ENCODE peak calls at places on chromosomes 11 and 22, in five cellular contexts. U, Q, A, D and W are unnamed samples.

GRCh38 chr22:38835888-38836301 is 7.9 kb downstream of the NPTXR start:
- DNase-seq in U (no peak), D (peak), Q (no peak), A (no peak), W (no peak)

GRCh38 chr11:44014968-44015623 is 32.7 kb upstream of the ACCSL start:
- DNase-seq in U (peak), D (no peak), Q (no peak), A (no peak), W (no peak)

GRCh38 chr11:118052581-118053206 is 24.2 kb upstream of the TMPRSS4 start:
- DNase-seq in D (no peak), U (no peak), A (no peak), Q (no peak), W (no peak)

GRCh38 chr11:2711161-2711560 is 11.4 kb upstream of the KCNQ1OT1 start:
- DNase-seq in D (no peak), A (no peak), Q (no peak), U (no peak), W (peak)

GRCh38 chr22:40040927-40041326 is 46.2 kb downstream of the FAM83F start:
- DNase-seq in A (peak), D (no peak), Q (no peak), U (peak), W (no peak)

GRCh38 chr11:8354622-8355417 is 91.1 kb upstream of the LMO1 start:
- DNase-seq in A (no peak), Q (no peak), D (no peak), U (no peak), W (no peak)

GRCh38 chr11:42524534-42525227 is 787.1 kb upstream of the API5 start:
- DNase-seq in Q (peak), U (peak), D (peak), A (no peak), W (no peak)

GRCh38 chr11:77205467-77206263 is 77.6 kb downstream of the MYO7A start:
- DNase-seq in D (no peak), A (no peak), U (no peak), Q (no peak), W (no peak)

GRCh38 chr11:64556044-64556720 is 34.8 kb upstream of the SLC22A12 start:
- DNase-seq in D (no peak), Q (no peak), A (no peak), U (no peak), W (no peak)

GRCh38 chr22:23816552-23816976 is 22.2 kb downstream of the DERL3 start:
- DNase-seq in U (no peak), A (no peak), Q (no peak), D (no peak), W (no peak)

GRCh38 chr11:44305643-44306468 is 4.1 kb downstream of the ALX4 start:
- DNase-seq in A (no peak), Q (no peak), D (no peak), U (peak), W (no peak)

GRCh38 chr11:107457558-107458271 is at the start of gene CWF19L2:
- DNase-seq in U (peak), D (peak), A (peak), Q (peak), W (peak)

GRCh38 chr11:124644426-124645280 is 22.0 kb downstream of the TBRG1 start:
- DNase-seq in Q (no peak), U (peak), D (peak), A (peak), W (no peak)

GRCh38 chr11:9314291-9315077 is at the start of gene TMEM41B:
- DNase-seq in U (peak), D (peak), A (peak), Q (peak), W (peak)

GRCh38 chr11:115462004-115462541 is 42.1 kb downstream of the CADM1 start:
- DNase-seq in U (no peak), Q (no peak), D (no peak), A (no peak), W (no peak)

GRCh38 chr11:130599073-130599654 is 150.7 kb downstream of the ADAMTS15 start:
- DNase-seq in D (no peak), A (peak), Q (no peak), U (no peak), W (no peak)

GRCh38 chr11:6553634-6554033 is 49.8 kb downstream of the RRP8 start:
- DNase-seq in U (no peak), Q (no peak), D (no peak), A (no peak), W (no peak)

GRCh38 chr11:35116245-35116644 is 22.7 kb upstream of the CD44 start:
- DNase-seq in A (no peak), U (no peak), Q (no peak), D (no peak), W (no peak)

GRCh38 chr11:87726511-87726910 is 448.7 kb downstream of the RAB38 start:
- DNase-seq in U (no peak), Q (no peak), D (no peak), A (no peak), W (no peak)

GRCh38 chr11:105108247-105108646 is 31.3 kb downstream of the CARD18 start:
- DNase-seq in U (no peak), Q (no peak), D (no peak), A (no peak), W (no peak)

GRCh38 chr11:102157219-102157618 is 47.0 kb downstream of the YAP1 start:
- DNase-seq in D (peak), A (no peak), Q (no peak), U (peak), W (peak)

GRCh38 chr11:126146454-126147192 is 64.8 kb downstream of the RPUSD4 start:
- DNase-seq in Q (no peak), A (no peak), U (no peak), D (no peak), W (no peak)

GRCh38 chr22:31615940-31616314 is 46.1 kb downstream of the PISD start:
- DNase-seq in D (no peak), A (no peak), Q (no peak), U (no peak), W (no peak)

GRCh38 chr22:41563051-41563711 is 2.4 kb downstream of the CSDC2 start:
- DNase-seq in U (peak), A (no peak), Q (peak), D (no peak), W (no peak)

GRCh38 chr11:45450189-45450588 is 164.0 kb upstream of the SYT13 start:
- DNase-seq in Q (no peak), A (no peak), D (peak), U (peak), W (no peak)

GRCh38 chr22:22422629-22423112 is 85.9 kb downstream of the ZNF280B start:
- DNase-seq in U (peak), D (peak), Q (no peak), A (peak), W (peak)

GRCh38 chr11:113475160-113475761 is at the start of gene DRD2:
- DNase-seq in U (no peak), A (no peak), Q (no peak), D (no peak), W (no peak)

GRCh38 chr11:112780351-112781043 is 180.7 kb upstream of the NCAM1 start:
- DNase-seq in Q (no peak), A (no peak), U (no peak), D (peak), W (no peak)

GRCh38 chr11:662689-663274 is 25.7 kb downstream of the DRD4 start:
- DNase-seq in D (peak), A (peak), Q (no peak), U (peak), W (peak)

GRCh38 chr11:12914401-12914912 is 94.7 kb upstream of the RASSF10 start:
- DNase-seq in A (peak), U (no peak), Q (no peak), D (peak), W (peak)

GRCh38 chr11:121328213-121328966 is 35.8 kb downstream of the SC5D start:
- DNase-seq in D (no peak), Q (no peak), U (no peak), A (no peak), W (no peak)

GRCh38 chr22:47872761-47873535 is 1110.5 kb downstream of the TBC1D22A start:
- DNase-seq in A (no peak), U (no peak), Q (no peak), D (no peak), W (no peak)

GRCh38 chr11:44574620-44575287 is 9.3 kb downstream of the CD82 start:
- DNase-seq in Q (peak), A (no peak), U (peak), D (peak), W (no peak)

GRCh38 chr22:28600546-28601143 is 79.0 kb downstream of the TTC28 start:
- DNase-seq in A (no peak), Q (no peak), U (peak), D (peak), W (peak)

GRCh38 chr11:72668645-72669347 is 5.4 kb downstream of the PDE2A start:
- DNase-seq in D (no peak), A (no peak), U (no peak), Q (no peak), W (no peak)

GRCh38 chr11:56706486-56706885 is 7.6 kb downstream of the OR9G1 start:
- DNase-seq in D (no peak), U (no peak), Q (no peak), A (no peak), W (no peak)

GRCh38 chr11:45654741-45655283 is 10.6 kb downstream of the CHST1 start:
- DNase-seq in D (no peak), A (no peak), Q (no peak), U (no peak), W (no peak)

GRCh38 chr11:118194835-118195627 is 18.6 kb upstream of the SCN2B start:
- DNase-seq in D (no peak), Q (peak), U (peak), A (peak), W (peak)

GRCh38 chr11:117738246-117738957 is 58.6 kb downstream of the DSCAML1 start:
- DNase-seq in Q (no peak), U (no peak), A (no peak), D (no peak), W (no peak)

GRCh38 chr11:86245369-86246292 is 1.1 kb downstream of the EED start:
- DNase-seq in Q (no peak), A (no peak), D (no peak), U (no peak), W (peak)

GRCh38 chr11:86244063-86244521 is 461 bp upstream of the EED start:
- DNase-seq in D (peak), Q (no peak), A (peak), U (peak), W (peak)

GRCh38 chr11:86241956-86242525 is 2.5 kb upstream of the EED start:
- DNase-seq in U (no peak), Q (no peak), D (no peak), A (no peak), W (no peak)

GRCh38 chr11:86244522-86245368 is at the start of gene EED:
- DNase-seq in Q (peak), U (peak), D (peak), A (peak), W (peak)

DNA sequence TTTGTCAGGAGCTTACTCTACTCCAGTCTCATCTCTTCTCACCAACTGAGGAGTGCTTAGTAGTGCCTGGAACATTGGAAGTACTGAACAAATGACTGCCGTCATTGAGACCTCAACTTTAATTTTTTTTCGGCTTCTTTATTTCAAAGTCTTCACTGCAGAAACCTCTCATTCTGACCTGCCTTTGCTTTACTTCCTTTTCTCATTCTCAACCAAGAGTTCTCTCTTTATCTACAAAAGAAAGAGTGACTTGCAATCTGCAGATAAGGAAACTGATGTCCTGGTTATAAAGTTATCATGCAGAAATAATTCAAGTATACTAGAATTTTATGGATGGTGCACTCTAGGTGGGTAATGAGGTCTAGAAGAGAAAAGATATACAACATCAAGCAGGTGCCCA is 1.2 kb upstream of the EED start:
- DNase-seq in A (no peak), D (no peak), U (no peak), Q (no peak), W (no peak)
- H3K4me3 ChIP-seq in A (no peak), D (no peak), U (no peak), Q (no peak), W (no peak)

DNA sequence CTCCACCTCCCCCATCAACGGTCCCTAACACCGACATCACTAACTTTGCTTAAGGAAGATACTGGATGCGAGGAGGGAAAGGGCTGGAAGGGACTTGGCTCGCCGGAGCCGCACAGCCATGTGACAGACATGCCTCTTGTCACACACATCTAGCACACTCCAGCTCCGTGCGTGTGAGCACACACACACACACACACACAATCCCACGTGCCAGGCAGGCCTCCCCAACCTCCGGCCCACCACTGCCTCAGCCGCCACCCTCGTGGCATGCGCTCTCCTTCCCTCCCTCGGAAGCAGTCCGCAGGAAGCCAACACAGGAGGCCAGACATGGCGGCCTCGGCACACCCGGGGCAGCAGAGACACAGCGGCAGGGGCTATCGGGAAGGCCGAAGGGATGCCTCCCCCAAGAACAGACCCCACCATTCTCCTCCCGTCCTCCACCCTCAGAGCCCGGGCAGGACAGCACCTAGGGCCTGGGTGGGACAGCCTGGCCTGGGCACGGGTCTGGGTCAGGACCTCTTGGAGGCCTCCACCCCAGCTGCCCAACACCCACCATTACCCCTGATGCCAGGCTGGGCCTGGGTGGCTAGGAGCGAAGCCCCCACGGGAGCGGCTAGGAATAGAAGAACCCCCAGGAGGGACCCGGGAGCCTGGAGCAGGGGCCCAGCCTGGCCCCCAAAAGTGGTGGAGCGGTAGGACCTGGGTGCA is 1.0 kb downstream of the MFNG start:
- DNase-seq in Q (no peak), U (no peak), D (no peak), A (no peak), W (no peak)
- H3K4me3 ChIP-seq in Q (no peak), U (no peak), D (no peak), A (peak), W (peak)

GRCh38 chr11:61295596-61295926 is 445 bp upstream of the VWCE start:
- DNase-seq in A (no peak), D (no peak), Q (no peak), U (no peak), W (no peak)
- H3K4me3 ChIP-seq in A (peak), D (no peak), Q (no peak), U (no peak), W (no peak)

DNA sequence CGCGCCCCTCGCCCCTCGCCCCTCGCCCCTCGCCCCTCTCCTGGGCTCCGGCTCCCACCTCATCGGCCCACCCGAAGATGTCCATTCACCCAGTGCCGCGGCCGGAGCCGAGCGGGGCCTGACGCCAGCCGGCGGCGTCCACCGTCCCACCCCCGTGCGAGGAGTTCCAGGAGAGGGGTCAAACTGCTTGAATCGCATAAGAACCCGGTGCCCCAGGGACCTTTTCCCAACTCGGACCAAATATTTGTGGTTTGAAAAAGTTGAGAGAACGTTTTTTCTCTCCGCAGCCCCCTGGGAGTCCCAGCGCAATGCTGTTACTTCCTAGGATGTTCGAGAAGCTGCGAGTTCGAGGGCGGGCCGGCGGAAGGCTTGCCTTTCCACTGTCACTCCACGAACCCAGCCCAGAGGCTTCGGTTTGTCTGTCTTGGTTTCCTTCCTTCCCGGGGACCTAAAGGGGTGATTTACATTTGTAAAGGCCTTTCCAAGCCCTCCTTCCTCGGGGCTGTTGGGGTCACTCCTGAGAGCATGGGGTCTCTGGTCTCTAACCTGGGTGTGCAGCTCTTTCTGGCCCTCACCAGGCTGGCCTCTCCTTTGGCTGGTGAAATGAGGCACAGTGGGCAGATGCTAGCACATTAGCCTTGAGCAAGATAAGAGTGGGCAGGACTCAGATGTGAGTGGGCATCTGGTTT is 38.0 kb downstream of the ETS1 start:
- DNase-seq in A (peak), U (peak), D (no peak), Q (no peak), W (no peak)
- H3K4me3 ChIP-seq in A (peak), U (peak), D (peak), Q (peak), W (no peak)